ENCODE peak calls at places on chromosomes 7 and 10, in ten cellular contexts. I is PC-9; H is gastrocnemius medialis; V is lower lobe of right lung; K is CD8-positive, alpha-beta T cell; G is heart right ventricle; P is IMR-90; C is RWPE2; A is heart left ventricle; F is ascending aorta. L is an unnamed sample.

GRCh38 chr10:114822771-114823463 is 1.3 kb downstream of the FHIP2A start:
- DNase-seq in I (no peak), H (no peak), V (no peak), K (no peak), G (no peak), P (peak; percentile 74), C (no peak), A (no peak), F (no peak), L (peak; percentile 81)

GRCh38 chr7:24024689-24025088 is 259.3 kb upstream of the NPY start:
- DNase-seq in I (no peak), H (no peak), V (no peak), K (no peak), G (no peak), P (no peak), C (no peak), A (no peak), F (no peak), L (no peak)

GRCh38 chr10:95480102-95480900 is 80.9 kb downstream of the SORBS1 start:
- DNase-seq in I (no peak), H (no peak), V (no peak), K (no peak), G (peak; percentile 77), P (no peak), C (no peak), A (peak; percentile 74), F (no peak), L (no peak)

GRCh38 chr7:154451480-154452457 is 399.6 kb downstream of the DPP6 start:
- DNase-seq in I (no peak), H (no peak), V (no peak), K (no peak), G (no peak), P (no peak), C (no peak), A (no peak), F (no peak), L (no peak)

GRCh38 chr7:117809958-117810357 is 63.3 kb downstream of the CTTNBP2 start:
- DNase-seq in I (no peak), H (no peak), V (no peak), K (no peak), G (peak; percentile 38), P (peak; percentile 4), C (no peak), A (no peak), F (no peak), L (no peak)

GRCh38 chr7:88301924-88302323 is 4.8 kb downstream of the STEAP4 start:
- DNase-seq in I (no peak), H (no peak), V (no peak), K (no peak), G (no peak), P (no peak), C (no peak), A (no peak), F (no peak), L (no peak)

GRCh38 chr10:119250641-119251314 is 43.4 kb downstream of the GRK5 start:
- DNase-seq in I (no peak), H (no peak), V (no peak), K (no peak), G (no peak), P (peak; percentile 98), C (no peak), A (no peak), F (no peak), L (peak; percentile 95)

GRCh38 chr7:48154792-48155413 is 16.4 kb upstream of the ABCA13 start:
- DNase-seq in I (peak; percentile 66), H (no peak), V (no peak), K (no peak), G (no peak), P (peak; percentile 57), C (no peak), A (no peak), F (no peak), L (peak; percentile 56)

GRCh38 chr10:96416643-96417042 is 57.8 kb upstream of the OPALIN start:
- DNase-seq in I (no peak), H (peak; percentile 57), V (no peak), K (no peak), G (peak; percentile 74), P (no peak), C (no peak), A (peak; percentile 44), F (no peak), L (no peak)

GRCh38 chr10:129459762-129460539 is 7.1 kb upstream of the MGMT start:
- DNase-seq in I (no peak), H (no peak), V (no peak), K (no peak), G (no peak), P (no peak), C (no peak), A (no peak), F (no peak), L (peak; percentile 8)

GRCh38 chr10:117539903-117540639 is 2.5 kb upstream of the EMX2 start:
- DNase-seq in I (no peak), H (no peak), V (no peak), K (no peak), G (no peak), P (no peak), C (no peak), A (no peak), F (no peak), L (no peak)

GRCh38 chr10:14772399-14772798 is 2.3 kb downstream of the FAM107B start:
- DNase-seq in I (no peak), H (no peak), V (no peak), K (no peak), G (no peak), P (no peak), C (no peak), A (no peak), F (no peak), L (no peak)

GRCh38 chr7:86091369-86091768 is 552.3 kb upstream of the GRM3 start:
- DNase-seq in I (no peak), H (no peak), V (no peak), K (no peak), G (no peak), P (no peak), C (no peak), A (no peak), F (no peak), L (no peak)

GRCh38 chr7:81603-82342 is 110.6 kb upstream of the FAM20C start:
- DNase-seq in I (peak; percentile 49), H (no peak), V (no peak), K (no peak), G (no peak), P (no peak), C (no peak), A (no peak), F (peak; percentile 38), L (peak; percentile 29)

GRCh38 chr10:95837783-95838182 is 70.0 kb upstream of the CC2D2B start:
- DNase-seq in I (no peak), H (no peak), V (peak; percentile 51), K (no peak), G (peak; percentile 9), P (no peak), C (no peak), A (peak; percentile 20), F (no peak), L (no peak)

GRCh38 chr10:99279626-99280111 is 44.0 kb upstream of the HPSE2 start:
- DNase-seq in I (no peak), H (no peak), V (no peak), K (no peak), G (no peak), P (peak; percentile 33), C (no peak), A (no peak), F (no peak), L (peak; percentile 15)

GRCh38 chr10:101653536-101653935 is 41.4 kb downstream of the FBXW4 start:
- DNase-seq in I (no peak), H (no peak), V (no peak), K (no peak), G (no peak), P (no peak), C (no peak), A (no peak), F (no peak), L (no peak)

GRCh38 chr7:99679032-99679399 is 780 bp downstream of the CYP3A5 start:
- DNase-seq in I (peak; percentile 49), H (no peak), V (no peak), K (no peak), G (no peak), P (peak; percentile 22), C (no peak), A (no peak), F (no peak), L (peak; percentile 80)

GRCh38 chr7:99677013-99677412 is 2.8 kb downstream of the CYP3A5 start:
- DNase-seq in I (no peak), H (no peak), V (no peak), K (no peak), G (no peak), P (no peak), C (no peak), A (no peak), F (no peak), L (no peak)

GRCh38 chr7:99674995-99675742 is 4.6 kb downstream of the CYP3A5 start:
- DNase-seq in I (no peak), H (no peak), V (no peak), K (no peak), G (no peak), P (no peak), C (no peak), A (no peak), F (no peak), L (no peak)

GRCh38 chr7:99677646-99678045 is 2.1 kb downstream of the CYP3A5 start:
- DNase-seq in I (no peak), H (no peak), V (no peak), K (no peak), G (no peak), P (no peak), C (no peak), A (no peak), F (no peak), L (no peak)

GRCh38 chr7:99679400-99680191 is at the start of gene CYP3A5:
- DNase-seq in I (peak; percentile 12), H (peak; percentile 56), V (no peak), K (no peak), G (no peak), P (no peak), C (no peak), A (no peak), F (no peak), L (peak; percentile 13)
- H3K4me3 ChIP-seq in I (peak within 1 kb of the TSS; percentile 4), H (no peak within 1 kb of the TSS), V (peak within 1 kb of the TSS; percentile 47), K (no peak within 1 kb of the TSS), G (no peak within 1 kb of the TSS), P (no peak within 1 kb of the TSS), C (no peak within 1 kb of the TSS), A (no peak within 1 kb of the TSS), F (peak within 1 kb of the TSS; percentile 17), L (peak within 1 kb of the TSS; percentile 21)

GRCh38 chr7:153193144-153193595 is 433.6 kb downstream of the ACTR3B start:
- DNase-seq in I (peak; percentile 12), H (no peak), V (peak; percentile 57), K (no peak), G (no peak), P (no peak), C (no peak), A (no peak), F (no peak), L (no peak)
- TF ChIP-seq CTCF in I (peak; percentile 78), H (no peak), V (peak; percentile 57), K (no peak), G (peak; percentile 49), P (no peak), C (peak; percentile 49), A (peak; percentile 44), F (no peak), L (peak; percentile 42)

GRCh38 chr7:157208758-157209413 is 70.2 kb downstream of the UBE3C start:
- DNase-seq in I (no peak), H (no peak), V (no peak), K (no peak), G (no peak), P (no peak), C (no peak), A (no peak), F (no peak), L (no peak)
- H3K36me3 ChIP-seq in I (peaks cover 57% of the 10 kb centered on the region), H (no peaks in the 10 kb centered on the region), V (peaks cover 65% of the 10 kb centered on the region), K (no peaks in the 10 kb centered on the region), G (peaks cover 3% of the 10 kb centered on the region), P (peaks cover 19% of the 10 kb centered on the region), C (peaks cover 80% of the 10 kb centered on the region), A (peaks cover 84% of the 10 kb centered on the region), F (peaks cover 35% of the 10 kb centered on the region), L (peaks cover 8% of the 10 kb centered on the region)

GRCh38 chr7:17142831-17143541 is 155.5 kb upstream of the AHR start:
- DNase-seq in I (no peak), H (no peak), V (no peak), K (no peak), G (no peak), P (peak; percentile 33), C (no peak), A (no peak), F (no peak), L (peak; percentile 58)
- H3K4me3 ChIP-seq in I (peak overlapping the region; percentile 13), H (peak overlapping the region; percentile 24), V (peak overlapping the region; percentile 31), K (peak overlapping the region; percentile 48), G (no peak overlapping the region), P (no peak overlapping the region), C (peak overlapping the region; percentile 6), A (peak overlapping the region; percentile 26), F (peak overlapping the region; percentile 45), L (no peak overlapping the region)

L was measured in bronchial epithelial cell.